ENCODE peak calls at places on chromosomes 4 and X, in four cellular contexts. V, S, I and C are unnamed samples.

GRCh38 chr4:111274486-111274885 is 651.6 kb upstream of the PITX2 start:
- DNase-seq in V (no peak), S (no peak), I (no peak), C (peak)

GRCh38 chr4:140076307-140076706 is 77.7 kb downstream of the MAML3 start:
- DNase-seq in V (no peak), S (no peak), I (no peak), C (no peak)

GRCh38 chr4:168598191-168598590 is 101.3 kb downstream of the PALLD start:
- DNase-seq in V (no peak), S (no peak), I (no peak), C (no peak)

GRCh38 chr4:139247241-139247640 is 32.8 kb downstream of the MGARP start:
- DNase-seq in V (no peak), S (no peak), I (peak), C (no peak)

GRCh38 chrX:793216-793770 is 162.7 kb downstream of the SHOX start:
- DNase-seq in V (no peak), S (no peak), I (no peak), C (no peak)

GRCh38 chrX:82218361-82218760 is 1016.5 kb downstream of the SH3BGRL start:
- DNase-seq in V (no peak), S (no peak), I (peak), C (no peak)

GRCh38 chrX:79408623-79409322 is 41.6 kb upstream of the ITM2A start:
- DNase-seq in V (no peak), S (no peak), I (no peak), C (no peak)

GRCh38 chr4:78616046-78616498 is 64.5 kb downstream of the ANXA3 start:
- DNase-seq in V (no peak), S (no peak), I (peak), C (peak)

GRCh38 chr4:12084690-12085089 is 656.0 kb upstream of the HS3ST1 start:
- DNase-seq in V (no peak), S (no peak), I (no peak), C (no peak)

GRCh38 chr4:128525387-128525786 is 237.8 kb upstream of the PGRMC2 start:
- DNase-seq in V (no peak), S (no peak), I (peak), C (no peak)

GRCh38 chr4:52246834-52247233 is 195.7 kb downstream of the SPATA18 start:
- DNase-seq in V (no peak), S (no peak), I (no peak), C (no peak)

GRCh38 chr4:36243355-36244256 is 708 bp downstream of the ARAP2 start:
- DNase-seq in V (no peak), S (no peak), I (peak), C (no peak)

GRCh38 chr4:159206427-159206871 is 103.6 kb downstream of the RAPGEF2 start:
- DNase-seq in V (peak), S (no peak), I (peak), C (no peak)

GRCh38 chr4:26441110-26441509 is 49.2 kb downstream of the CCKAR start:
- DNase-seq in V (no peak), S (no peak), I (peak), C (no peak)

GRCh38 chrX:134694333-134694925 is 36.2 kb upstream of the PLAC1 start:
- DNase-seq in V (no peak), S (no peak), I (no peak), C (no peak)

GRCh38 chr4:89836031-89836777 is 757 bp downstream of the SNCA start:
- DNase-seq in V (no peak), S (no peak), I (no peak), C (no peak)

GRCh38 chr4:180784940-180785339 is 1458.3 kb upstream of the TENM3 start:
- DNase-seq in V (no peak), S (no peak), I (no peak), C (no peak)

GRCh38 chr4:140757220-140757607 is 1.0 kb upstream of the TBC1D9 start:
- DNase-seq in V (no peak), S (no peak), I (no peak), C (no peak)

GRCh38 chr4:7107166-7107905 is 39.5 kb upstream of the GRPEL1 start:
- DNase-seq in V (no peak), S (no peak), I (no peak), C (no peak)

GRCh38 chr4:3663791-3664190 is 102.4 kb upstream of the ADRA2C start:
- DNase-seq in V (no peak), S (no peak), I (no peak), C (no peak)

GRCh38 chrX:35699642-35700041 is 98.5 kb upstream of the MAGEB16 start:
- DNase-seq in V (no peak), S (no peak), I (no peak), C (no peak)

GRCh38 chr4:176883681-176884418 is 91.1 kb upstream of the VEGFC start:
- DNase-seq in V (no peak), S (peak), I (peak), C (peak)

GRCh38 chr4:2352171-2352570 is 66.3 kb downstream of the ZFYVE28 start:
- DNase-seq in V (no peak), S (no peak), I (no peak), C (no peak)

GRCh38 chrX:129634541-129634940 is 20.2 kb downstream of the APLN start:
- DNase-seq in V (no peak), S (no peak), I (no peak), C (no peak)

GRCh38 chrX:15719324-15719968 is 18.6 kb upstream of the CA5B start:
- DNase-seq in V (no peak), S (no peak), I (no peak), C (no peak)

GRCh38 chr4:88599298-88599697 is 7.0 kb downstream of the HERC3 start:
- DNase-seq in V (no peak), S (no peak), I (peak), C (no peak)

GRCh38 chrX:96703379-96703778 is 18.7 kb downstream of the DIAPH2 start:
- DNase-seq in V (no peak), S (no peak), I (no peak), C (no peak)

GRCh38 chr4:23384741-23385140 is 505.1 kb downstream of the PPARGC1A start:
- DNase-seq in V (no peak), S (no peak), I (peak), C (peak)

GRCh38 chr4:149291463-149291862 is 524.2 kb downstream of the IQCM start:
- DNase-seq in V (no peak), S (peak), I (peak), C (peak)

GRCh38 chrX:109959356-109959871 is 43.5 kb upstream of the TMEM164 start:
- DNase-seq in V (no peak), S (no peak), I (no peak), C (no peak)

GRCh38 chr4:77917075-77917474 is 54.4 kb downstream of the MRPL1 start:
- DNase-seq in V (no peak), S (no peak), I (no peak), C (no peak)

GRCh38 chr4:77854431-77855111 is 8.1 kb upstream of the MRPL1 start:
- DNase-seq in V (no peak), S (no peak), I (no peak), C (no peak)

GRCh38 chrX:100512471-100512870 is 72.3 kb upstream of the TNMD start:
- DNase-seq in V (no peak), S (no peak), I (peak), C (no peak)

GRCh38 chrX:8906299-8906698 is 105.1 kb upstream of the FAM9A start:
- DNase-seq in V (no peak), S (no peak), I (no peak), C (no peak)

GRCh38 chrX:20060961-20061868 is 55.5 kb downstream of the MAP7D2 start:
- DNase-seq in V (no peak), S (no peak), I (no peak), C (no peak)

GRCh38 chrX:8815460-8816065 is 14.4 kb upstream of the FAM9A start:
- DNase-seq in V (no peak), S (peak), I (peak), C (no peak)

GRCh38 chrX:100685284-100685996 is 41.4 kb downstream of the SRPX2 start:
- DNase-seq in V (peak), S (peak), I (peak), C (peak)

GRCh38 chrX:155857561-155857960 is 23.6 kb upstream of the VAMP7 start:
- DNase-seq in V (no peak), S (no peak), I (no peak), C (no peak)
- TF ChIP-seq CTCF in V (no peak), S (peak), I (peak), C (peak)

GRCh38 chr4:87220094-87220831 is at the start of gene KLHL8:
- DNase-seq in V (peak), S (peak), I (peak), C (peak)
- TF ChIP-seq CTCF in V (peak), S (peak), I (peak), C (no peak)

DNA sequence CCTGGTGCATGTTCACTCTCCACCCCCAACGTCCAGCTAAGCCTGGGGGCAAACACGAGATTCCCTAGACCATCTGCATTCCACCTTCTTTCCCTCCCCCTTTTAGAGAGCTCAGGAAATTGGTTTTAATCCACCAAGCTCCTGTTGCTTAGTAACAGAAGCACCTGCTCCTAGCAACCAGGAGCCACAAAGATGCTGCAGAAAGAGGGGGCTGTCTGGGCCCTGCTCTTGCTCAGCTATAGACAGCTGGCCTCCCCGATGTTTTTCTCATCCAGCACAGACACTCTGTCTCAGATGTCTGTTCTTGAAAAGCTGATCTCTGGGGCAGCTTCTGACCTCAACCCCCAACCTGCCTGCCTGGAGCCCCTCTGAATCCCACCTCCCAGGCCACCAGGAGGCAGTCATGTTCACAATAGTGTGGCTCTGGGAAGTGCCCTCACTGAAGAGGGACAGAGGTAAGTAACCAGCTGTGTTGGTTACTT is 71.5 kb downstream of the SLC16A2 start:
- DNase-seq in V (no peak), S (no peak), I (no peak), C (no peak)
- TF ChIP-seq CTCF in V (peak), S (peak), I (peak), C (peak)

DNA sequence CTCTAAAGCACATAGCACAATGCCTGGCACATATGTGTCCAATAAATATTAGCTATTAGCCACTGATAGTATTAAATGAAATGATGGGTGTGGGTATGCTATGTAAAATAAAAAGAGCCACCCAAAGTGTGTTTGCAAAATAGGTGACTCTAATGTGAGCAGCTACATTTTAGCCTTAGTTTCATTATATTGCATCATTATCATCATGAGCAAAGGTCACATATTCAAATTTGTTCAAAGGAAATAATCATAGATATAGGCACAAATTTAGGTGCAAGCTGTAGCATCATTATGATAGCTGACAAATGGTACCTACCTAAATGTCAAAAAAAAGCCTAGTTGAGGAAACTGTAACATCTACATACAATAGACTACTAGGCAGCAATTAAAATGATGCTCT is 373.9 kb upstream of the FGF13 start:
- DNase-seq in V (no peak), S (no peak), I (no peak), C (no peak)
- TF ChIP-seq CTCF in V (no peak), S (no peak), I (no peak), C (no peak)